ENCODE peak calls at places on chromosomes 12 and 14, in nine cellular contexts. One of them, this sample, is unnamed.

GRCh38 chr14:95876769-95877490 is at the start of gene TUNAR:
- DNase-seq in HT1080: no peak
- DNase-seq in right cardiac atrium: no peak
- DNase-seq in germinal center: no peak
- DNase-seq in suprapubic skin: no peak
- DNase-seq in sigmoid colon: no peak
- DNase-seq in NCI-H1105 treated with DMSO at 0.1 percent for 48 hours: peak; percentile 32
- DNase-seq in neuronal stem cell: peak; percentile 32
- DNase-seq in stimulated activated CD4-positive, alpha-beta T cell treated with anti-CD3 and anti-CD28 coated beads, Interleukin-2, amount 100 ng/mL, for 24 hours: no peak
- DNase-seq in this sample: no peak

GRCh38 chr14:23566782-23567185 is 807 bp downstream of the AP1G2 start:
- DNase-seq in germinal center: no peak
- DNase-seq in sigmoid colon: no peak
- DNase-seq in neuronal stem cell: no peak
- DNase-seq in right cardiac atrium: peak; percentile 81
- DNase-seq in stimulated activated CD4-positive, alpha-beta T cell treated with anti-CD3 and anti-CD28 coated beads, Interleukin-2, amount 100 ng/mL, for 24 hours: no peak
- DNase-seq in HT1080: no peak
- DNase-seq in suprapubic skin: no peak
- DNase-seq in NCI-H1105 treated with DMSO at 0.1 percent for 48 hours: no peak
- DNase-seq in this sample: no peak

GRCh38 chr14:34935552-34935951 is 47.2 kb upstream of the SRP54 start:
- DNase-seq in stimulated activated CD4-positive, alpha-beta T cell treated with anti-CD3 and anti-CD28 coated beads, Interleukin-2, amount 100 ng/mL, for 24 hours: no peak
- DNase-seq in neuronal stem cell: no peak
- DNase-seq in germinal center: no peak
- DNase-seq in NCI-H1105 treated with DMSO at 0.1 percent for 48 hours: no peak
- DNase-seq in sigmoid colon: no peak
- DNase-seq in HT1080: no peak
- DNase-seq in suprapubic skin: no peak
- DNase-seq in right cardiac atrium: no peak
- DNase-seq in this sample: no peak

GRCh38 chr14:55448146-55448614 is 7.8 kb upstream of the TBPL2 start:
- DNase-seq in HT1080: peak; percentile 99
- DNase-seq in right cardiac atrium: no peak
- DNase-seq in neuronal stem cell: no peak
- DNase-seq in germinal center: no peak
- DNase-seq in stimulated activated CD4-positive, alpha-beta T cell treated with anti-CD3 and anti-CD28 coated beads, Interleukin-2, amount 100 ng/mL, for 24 hours: no peak
- DNase-seq in NCI-H1105 treated with DMSO at 0.1 percent for 48 hours: peak; percentile 86
- DNase-seq in sigmoid colon: no peak
- DNase-seq in suprapubic skin: no peak
- DNase-seq in this sample: no peak

GRCh38 chr12:116159175-116159574 is 118.3 kb downstream of the MED13L start:
- DNase-seq in sigmoid colon: no peak
- DNase-seq in stimulated activated CD4-positive, alpha-beta T cell treated with anti-CD3 and anti-CD28 coated beads, Interleukin-2, amount 100 ng/mL, for 24 hours: no peak
- DNase-seq in NCI-H1105 treated with DMSO at 0.1 percent for 48 hours: peak; percentile 50
- DNase-seq in right cardiac atrium: no peak
- DNase-seq in suprapubic skin: no peak
- DNase-seq in germinal center: no peak
- DNase-seq in HT1080: no peak
- DNase-seq in neuronal stem cell: no peak
- DNase-seq in this sample: no peak

GRCh38 chr12:6764011-6764828 is 1.9 kb upstream of the PTMS start:
- DNase-seq in right cardiac atrium: peak; percentile 97
- DNase-seq in neuronal stem cell: peak; percentile 99
- DNase-seq in NCI-H1105 treated with DMSO at 0.1 percent for 48 hours: peak; percentile 100
- DNase-seq in sigmoid colon: peak; percentile 99
- DNase-seq in HT1080: peak; percentile 100
- DNase-seq in suprapubic skin: peak; percentile 95
- DNase-seq in stimulated activated CD4-positive, alpha-beta T cell treated with anti-CD3 and anti-CD28 coated beads, Interleukin-2, amount 100 ng/mL, for 24 hours: peak; percentile 49
- DNase-seq in germinal center: peak; percentile 97
- DNase-seq in this sample: peak; percentile 65

GRCh38 chr12:111444706-111445310 is 39.1 kb downstream of the SH2B3 start:
- DNase-seq in NCI-H1105 treated with DMSO at 0.1 percent for 48 hours: no peak
- DNase-seq in stimulated activated CD4-positive, alpha-beta T cell treated with anti-CD3 and anti-CD28 coated beads, Interleukin-2, amount 100 ng/mL, for 24 hours: peak; percentile 86
- DNase-seq in sigmoid colon: peak; percentile 87
- DNase-seq in germinal center: peak; percentile 87
- DNase-seq in suprapubic skin: no peak
- DNase-seq in neuronal stem cell: no peak
- DNase-seq in HT1080: peak; percentile 40
- DNase-seq in right cardiac atrium: peak; percentile 83
- DNase-seq in this sample: peak; percentile 88

GRCh38 chr14:68643673-68644072 is 149.2 kb downstream of the ZFP36L1 start:
- DNase-seq in neuronal stem cell: no peak
- DNase-seq in HT1080: no peak
- DNase-seq in germinal center: no peak
- DNase-seq in NCI-H1105 treated with DMSO at 0.1 percent for 48 hours: no peak
- DNase-seq in stimulated activated CD4-positive, alpha-beta T cell treated with anti-CD3 and anti-CD28 coated beads, Interleukin-2, amount 100 ng/mL, for 24 hours: no peak
- DNase-seq in sigmoid colon: no peak
- DNase-seq in suprapubic skin: peak; percentile 39
- DNase-seq in right cardiac atrium: no peak
- DNase-seq in this sample: no peak

GRCh38 chr14:75226755-75227544 is 50.5 kb upstream of the TMED10 start:
- DNase-seq in germinal center: no peak
- DNase-seq in NCI-H1105 treated with DMSO at 0.1 percent for 48 hours: no peak
- DNase-seq in neuronal stem cell: no peak
- DNase-seq in stimulated activated CD4-positive, alpha-beta T cell treated with anti-CD3 and anti-CD28 coated beads, Interleukin-2, amount 100 ng/mL, for 24 hours: no peak
- DNase-seq in suprapubic skin: no peak
- DNase-seq in right cardiac atrium: no peak
- DNase-seq in sigmoid colon: no peak
- DNase-seq in HT1080: no peak
- DNase-seq in this sample: no peak

GRCh38 chr12:104535383-104535782 is 78.6 kb downstream of the CHST11 start:
- DNase-seq in NCI-H1105 treated with DMSO at 0.1 percent for 48 hours: no peak
- DNase-seq in suprapubic skin: no peak
- DNase-seq in sigmoid colon: no peak
- DNase-seq in germinal center: no peak
- DNase-seq in stimulated activated CD4-positive, alpha-beta T cell treated with anti-CD3 and anti-CD28 coated beads, Interleukin-2, amount 100 ng/mL, for 24 hours: no peak
- DNase-seq in HT1080: no peak
- DNase-seq in right cardiac atrium: no peak
- DNase-seq in neuronal stem cell: no peak
- DNase-seq in this sample: no peak

GRCh38 chr12:113697646-113698504 is 226.2 kb upstream of the LHX5 start:
- DNase-seq in germinal center: no peak
- DNase-seq in stimulated activated CD4-positive, alpha-beta T cell treated with anti-CD3 and anti-CD28 coated beads, Interleukin-2, amount 100 ng/mL, for 24 hours: no peak
- DNase-seq in sigmoid colon: no peak
- DNase-seq in suprapubic skin: no peak
- DNase-seq in HT1080: no peak
- DNase-seq in NCI-H1105 treated with DMSO at 0.1 percent for 48 hours: no peak
- DNase-seq in neuronal stem cell: no peak
- DNase-seq in right cardiac atrium: no peak
- DNase-seq in this sample: no peak

GRCh38 chr12:30923057-30923456 is 3.5 kb upstream of the TSPAN11 start:
- DNase-seq in germinal center: no peak
- DNase-seq in NCI-H1105 treated with DMSO at 0.1 percent for 48 hours: no peak
- DNase-seq in stimulated activated CD4-positive, alpha-beta T cell treated with anti-CD3 and anti-CD28 coated beads, Interleukin-2, amount 100 ng/mL, for 24 hours: no peak
- DNase-seq in right cardiac atrium: no peak
- DNase-seq in HT1080: no peak
- DNase-seq in sigmoid colon: no peak
- DNase-seq in neuronal stem cell: no peak
- DNase-seq in suprapubic skin: no peak
- DNase-seq in this sample: no peak

GRCh38 chr14:93884950-93885349 is 42.2 kb upstream of the FAM181A start:
- DNase-seq in right cardiac atrium: no peak
- DNase-seq in HT1080: no peak
- DNase-seq in stimulated activated CD4-positive, alpha-beta T cell treated with anti-CD3 and anti-CD28 coated beads, Interleukin-2, amount 100 ng/mL, for 24 hours: no peak
- DNase-seq in NCI-H1105 treated with DMSO at 0.1 percent for 48 hours: no peak
- DNase-seq in sigmoid colon: no peak
- DNase-seq in neuronal stem cell: no peak
- DNase-seq in germinal center: no peak
- DNase-seq in suprapubic skin: no peak
- DNase-seq in this sample: no peak

GRCh38 chr12:8780389-8780788 is 42.0 kb upstream of the A2ML1 start:
- DNase-seq in NCI-H1105 treated with DMSO at 0.1 percent for 48 hours: no peak
- DNase-seq in stimulated activated CD4-positive, alpha-beta T cell treated with anti-CD3 and anti-CD28 coated beads, Interleukin-2, amount 100 ng/mL, for 24 hours: no peak
- DNase-seq in neuronal stem cell: no peak
- DNase-seq in right cardiac atrium: no peak
- DNase-seq in HT1080: peak; percentile 28
- DNase-seq in sigmoid colon: no peak
- DNase-seq in suprapubic skin: no peak
- DNase-seq in germinal center: no peak
- DNase-seq in this sample: no peak

GRCh38 chr14:86654558-86655184 is 1124.7 kb downstream of the FLRT2 start:
- DNase-seq in HT1080: peak; percentile 43
- DNase-seq in suprapubic skin: no peak
- DNase-seq in NCI-H1105 treated with DMSO at 0.1 percent for 48 hours: peak; percentile 45
- DNase-seq in stimulated activated CD4-positive, alpha-beta T cell treated with anti-CD3 and anti-CD28 coated beads, Interleukin-2, amount 100 ng/mL, for 24 hours: peak; percentile 20
- DNase-seq in sigmoid colon: no peak
- DNase-seq in right cardiac atrium: peak; percentile 77
- DNase-seq in neuronal stem cell: peak; percentile 51
- DNase-seq in germinal center: no peak
- DNase-seq in this sample: peak; percentile 4

GRCh38 chr12:38386238-38386985 is 69.8 kb downstream of the ALG10B start:
- DNase-seq in suprapubic skin: no peak
- DNase-seq in right cardiac atrium: no peak
- DNase-seq in neuronal stem cell: no peak
- DNase-seq in sigmoid colon: no peak
- DNase-seq in HT1080: peak; percentile 1
- DNase-seq in stimulated activated CD4-positive, alpha-beta T cell treated with anti-CD3 and anti-CD28 coated beads, Interleukin-2, amount 100 ng/mL, for 24 hours: no peak
- DNase-seq in germinal center: no peak
- DNase-seq in NCI-H1105 treated with DMSO at 0.1 percent for 48 hours: no peak
- DNase-seq in this sample: no peak

GRCh38 chr12:52380271-52380694 is 5.2 kb downstream of the KRT84 start:
- DNase-seq in neuronal stem cell: no peak
- DNase-seq in stimulated activated CD4-positive, alpha-beta T cell treated with anti-CD3 and anti-CD28 coated beads, Interleukin-2, amount 100 ng/mL, for 24 hours: no peak
- DNase-seq in NCI-H1105 treated with DMSO at 0.1 percent for 48 hours: no peak
- DNase-seq in germinal center: no peak
- DNase-seq in suprapubic skin: no peak
- DNase-seq in HT1080: peak; percentile 29
- DNase-seq in sigmoid colon: no peak
- DNase-seq in right cardiac atrium: peak; percentile 66
- DNase-seq in this sample: no peak

GRCh38 chr12:65499167-65499566 is 220.7 kb downstream of the MSRB3 start:
- DNase-seq in stimulated activated CD4-positive, alpha-beta T cell treated with anti-CD3 and anti-CD28 coated beads, Interleukin-2, amount 100 ng/mL, for 24 hours: no peak
- DNase-seq in sigmoid colon: no peak
- DNase-seq in suprapubic skin: no peak
- DNase-seq in HT1080: no peak
- DNase-seq in neuronal stem cell: no peak
- DNase-seq in right cardiac atrium: no peak
- DNase-seq in germinal center: no peak
- DNase-seq in NCI-H1105 treated with DMSO at 0.1 percent for 48 hours: no peak
- DNase-seq in this sample: no peak

GRCh38 chr12:107014050-107014449 is 27.1 kb upstream of the MTERF2 start:
- DNase-seq in sigmoid colon: no peak
- DNase-seq in NCI-H1105 treated with DMSO at 0.1 percent for 48 hours: peak; percentile 28
- DNase-seq in neuronal stem cell: no peak
- DNase-seq in suprapubic skin: no peak
- DNase-seq in stimulated activated CD4-positive, alpha-beta T cell treated with anti-CD3 and anti-CD28 coated beads, Interleukin-2, amount 100 ng/mL, for 24 hours: no peak
- DNase-seq in right cardiac atrium: no peak
- DNase-seq in HT1080: no peak
- DNase-seq in germinal center: no peak
- DNase-seq in this sample: no peak

GRCh38 chr14:76950043-76951020 is 78.2 kb downstream of the IRF2BPL start:
- DNase-seq in germinal center: no peak
- DNase-seq in stimulated activated CD4-positive, alpha-beta T cell treated with anti-CD3 and anti-CD28 coated beads, Interleukin-2, amount 100 ng/mL, for 24 hours: no peak
- DNase-seq in neuronal stem cell: no peak
- DNase-seq in NCI-H1105 treated with DMSO at 0.1 percent for 48 hours: no peak
- DNase-seq in HT1080: peak; percentile 25
- DNase-seq in sigmoid colon: no peak
- DNase-seq in right cardiac atrium: no peak
- DNase-seq in suprapubic skin: no peak
- DNase-seq in this sample: no peak

GRCh38 chr12:109432842-109433304 is 44.2 kb downstream of the KCTD10 start:
- DNase-seq in germinal center: peak; percentile 56
- DNase-seq in sigmoid colon: peak; percentile 90
- DNase-seq in HT1080: peak; percentile 66
- DNase-seq in neuronal stem cell: peak; percentile 52
- DNase-seq in right cardiac atrium: peak; percentile 93
- DNase-seq in NCI-H1105 treated with DMSO at 0.1 percent for 48 hours: peak; percentile 76
- DNase-seq in stimulated activated CD4-positive, alpha-beta T cell treated with anti-CD3 and anti-CD28 coated beads, Interleukin-2, amount 100 ng/mL, for 24 hours: peak; percentile 83
- DNase-seq in suprapubic skin: peak; percentile 88
- DNase-seq in this sample: peak; percentile 74

GRCh38 chr14:90452366-90452765 is 55.5 kb downstream of the CALM1 start:
- DNase-seq in NCI-H1105 treated with DMSO at 0.1 percent for 48 hours: no peak
- DNase-seq in right cardiac atrium: no peak
- DNase-seq in neuronal stem cell: no peak
- DNase-seq in suprapubic skin: no peak
- DNase-seq in germinal center: no peak
- DNase-seq in sigmoid colon: no peak
- DNase-seq in stimulated activated CD4-positive, alpha-beta T cell treated with anti-CD3 and anti-CD28 coated beads, Interleukin-2, amount 100 ng/mL, for 24 hours: no peak
- DNase-seq in HT1080: no peak
- DNase-seq in this sample: peak; percentile 16

GRCh38 chr12:88737838-88738472 is 157.7 kb upstream of the KITLG start:
- DNase-seq in NCI-H1105 treated with DMSO at 0.1 percent for 48 hours: no peak
- DNase-seq in neuronal stem cell: no peak
- DNase-seq in suprapubic skin: no peak
- DNase-seq in right cardiac atrium: no peak
- DNase-seq in germinal center: no peak
- DNase-seq in HT1080: no peak
- DNase-seq in stimulated activated CD4-positive, alpha-beta T cell treated with anti-CD3 and anti-CD28 coated beads, Interleukin-2, amount 100 ng/mL, for 24 hours: no peak
- DNase-seq in sigmoid colon: no peak
- DNase-seq in this sample: no peak

GRCh38 chr14:100975668-100976067 is 72.1 kb upstream of the RTL1 start:
- DNase-seq in suprapubic skin: no peak
- DNase-seq in stimulated activated CD4-positive, alpha-beta T cell treated with anti-CD3 and anti-CD28 coated beads, Interleukin-2, amount 100 ng/mL, for 24 hours: no peak
- DNase-seq in right cardiac atrium: no peak
- DNase-seq in HT1080: peak; percentile 23
- DNase-seq in germinal center: no peak
- DNase-seq in sigmoid colon: no peak
- DNase-seq in neuronal stem cell: no peak
- DNase-seq in NCI-H1105 treated with DMSO at 0.1 percent for 48 hours: no peak
- DNase-seq in this sample: no peak

GRCh38 chr14:51884086-51884927 is 23.9 kb downstream of the GNG2 start:
- DNase-seq in suprapubic skin: no peak
- DNase-seq in NCI-H1105 treated with DMSO at 0.1 percent for 48 hours: no peak
- DNase-seq in right cardiac atrium: no peak
- DNase-seq in germinal center: no peak
- DNase-seq in HT1080: peak; percentile 60
- DNase-seq in sigmoid colon: no peak
- DNase-seq in neuronal stem cell: no peak
- DNase-seq in stimulated activated CD4-positive, alpha-beta T cell treated with anti-CD3 and anti-CD28 coated beads, Interleukin-2, amount 100 ng/mL, for 24 hours: no peak
- DNase-seq in this sample: no peak

This sample was measured in stimulated activated naive CD8-positive, alpha-beta T cell treated with anti-CD3 and anti-CD28 coated beads, Interleukin-15, amount 100 ng/mL, for 72 hours.